ENCODE peak calls at places on chromosomes 12 and 14, in seven cellular contexts. One of them, this sample, is unnamed. For H3K4me1, the result is how much of the 10 kb centered on the place peaks cover.

GRCh38 chr14:72906316-72906715 is 12.4 kb upstream of the DPF3 start:
- DNase-seq in psoas muscle: no peak
- DNase-seq in HCT116: no peak
- DNase-seq in heart left ventricle: no peak
- DNase-seq in astrocyte: peak
- DNase-seq in H9: no peak
- DNase-seq in cardiac muscle cell: no peak
- DNase-seq in this sample: no peak

GRCh38 chr12:69998922-69999321 is 173.9 kb downstream of the MYRFL start:
- DNase-seq in psoas muscle: no peak
- DNase-seq in HCT116: no peak
- DNase-seq in heart left ventricle: no peak
- DNase-seq in astrocyte: no peak
- DNase-seq in H9: no peak
- DNase-seq in cardiac muscle cell: no peak
- DNase-seq in this sample: no peak

GRCh38 chr12:62919827-62920226 is 15.1 kb downstream of the PPM1H start:
- DNase-seq in psoas muscle: peak
- DNase-seq in HCT116: no peak
- DNase-seq in heart left ventricle: no peak
- DNase-seq in astrocyte: peak
- DNase-seq in H9: no peak
- DNase-seq in cardiac muscle cell: no peak
- DNase-seq in this sample: no peak

GRCh38 chr14:37590096-37590809 is 4.8 kb downstream of the FOXA1 start:
- DNase-seq in psoas muscle: no peak
- DNase-seq in HCT116: no peak
- DNase-seq in heart left ventricle: no peak
- DNase-seq in astrocyte: no peak
- DNase-seq in H9: no peak
- DNase-seq in cardiac muscle cell: no peak
- DNase-seq in this sample: no peak

GRCh38 chr12:6534914-6535696 is 788 bp downstream of the GAPDH start:
- DNase-seq in psoas muscle: peak
- DNase-seq in HCT116: no peak
- DNase-seq in heart left ventricle: peak
- DNase-seq in astrocyte: peak
- DNase-seq in H9: peak
- DNase-seq in cardiac muscle cell: peak
- DNase-seq in this sample: peak

GRCh38 chr12:124872068-124872719 is 8.5 kb upstream of the SCARB1 start:
- DNase-seq in psoas muscle: no peak
- DNase-seq in HCT116: no peak
- DNase-seq in heart left ventricle: no peak
- DNase-seq in astrocyte: no peak
- DNase-seq in H9: no peak
- DNase-seq in cardiac muscle cell: no peak
- DNase-seq in this sample: no peak

GRCh38 chr14:79510659-79511058 is 700.6 kb downstream of the DIO2 start:
- DNase-seq in psoas muscle: no peak
- DNase-seq in HCT116: no peak
- DNase-seq in heart left ventricle: no peak
- DNase-seq in astrocyte: peak
- DNase-seq in H9: no peak
- DNase-seq in cardiac muscle cell: no peak
- DNase-seq in this sample: no peak

GRCh38 chr12:108907861-108908302 is 28.0 kb downstream of the DAO start:
- DNase-seq in psoas muscle: no peak
- DNase-seq in HCT116: no peak
- DNase-seq in heart left ventricle: peak
- DNase-seq in astrocyte: peak
- DNase-seq in H9: no peak
- DNase-seq in cardiac muscle cell: peak
- DNase-seq in this sample: no peak

GRCh38 chr14:93962701-93963601 is 13.4 kb downstream of the ASB2 start:
- DNase-seq in psoas muscle: peak
- DNase-seq in HCT116: no peak
- DNase-seq in heart left ventricle: no peak
- DNase-seq in astrocyte: peak
- DNase-seq in H9: no peak
- DNase-seq in cardiac muscle cell: no peak
- DNase-seq in this sample: peak

GRCh38 chr14:99691111-99691885 is 7.2 kb downstream of the CYP46A1 start:
- DNase-seq in psoas muscle: no peak
- DNase-seq in HCT116: no peak
- DNase-seq in heart left ventricle: no peak
- DNase-seq in astrocyte: no peak
- DNase-seq in H9: no peak
- DNase-seq in cardiac muscle cell: no peak
- DNase-seq in this sample: no peak

GRCh38 chr12:96846313-96846712 is 60.7 kb upstream of the NEDD1 start:
- DNase-seq in psoas muscle: no peak
- DNase-seq in HCT116: no peak
- DNase-seq in heart left ventricle: no peak
- DNase-seq in astrocyte: no peak
- DNase-seq in H9: no peak
- DNase-seq in cardiac muscle cell: peak
- DNase-seq in this sample: no peak

GRCh38 chr12:52949413-52950331 is 754 bp downstream of the KRT18 start:
- DNase-seq in psoas muscle: no peak
- DNase-seq in HCT116: peak
- DNase-seq in heart left ventricle: no peak
- DNase-seq in astrocyte: peak
- DNase-seq in H9: peak
- DNase-seq in cardiac muscle cell: no peak
- DNase-seq in this sample: peak

GRCh38 chr12:114656906-114657596 is 26.9 kb downstream of the TBX3 start:
- DNase-seq in psoas muscle: no peak
- DNase-seq in HCT116: no peak
- DNase-seq in heart left ventricle: no peak
- DNase-seq in astrocyte: no peak
- DNase-seq in H9: peak
- DNase-seq in cardiac muscle cell: no peak
- DNase-seq in this sample: no peak

GRCh38 chr14:99182548-99183115 is 89.4 kb downstream of the BCL11B start:
- DNase-seq in psoas muscle: no peak
- DNase-seq in HCT116: no peak
- DNase-seq in heart left ventricle: no peak
- DNase-seq in astrocyte: no peak
- DNase-seq in H9: no peak
- DNase-seq in cardiac muscle cell: no peak
- DNase-seq in this sample: no peak

GRCh38 chr12:78887008-78887407 is 22.4 kb downstream of the SYT1 start:
- DNase-seq in psoas muscle: no peak
- DNase-seq in HCT116: peak
- DNase-seq in heart left ventricle: no peak
- DNase-seq in astrocyte: peak
- DNase-seq in H9: no peak
- DNase-seq in cardiac muscle cell: no peak
- DNase-seq in this sample: no peak

GRCh38 chr12:110687770-110688169 is 1.1 kb downstream of the HVCN1 start:
- DNase-seq in psoas muscle: no peak
- DNase-seq in HCT116: no peak
- DNase-seq in heart left ventricle: no peak
- DNase-seq in astrocyte: no peak
- DNase-seq in H9: no peak
- DNase-seq in cardiac muscle cell: no peak
- DNase-seq in this sample: no peak

DNA sequence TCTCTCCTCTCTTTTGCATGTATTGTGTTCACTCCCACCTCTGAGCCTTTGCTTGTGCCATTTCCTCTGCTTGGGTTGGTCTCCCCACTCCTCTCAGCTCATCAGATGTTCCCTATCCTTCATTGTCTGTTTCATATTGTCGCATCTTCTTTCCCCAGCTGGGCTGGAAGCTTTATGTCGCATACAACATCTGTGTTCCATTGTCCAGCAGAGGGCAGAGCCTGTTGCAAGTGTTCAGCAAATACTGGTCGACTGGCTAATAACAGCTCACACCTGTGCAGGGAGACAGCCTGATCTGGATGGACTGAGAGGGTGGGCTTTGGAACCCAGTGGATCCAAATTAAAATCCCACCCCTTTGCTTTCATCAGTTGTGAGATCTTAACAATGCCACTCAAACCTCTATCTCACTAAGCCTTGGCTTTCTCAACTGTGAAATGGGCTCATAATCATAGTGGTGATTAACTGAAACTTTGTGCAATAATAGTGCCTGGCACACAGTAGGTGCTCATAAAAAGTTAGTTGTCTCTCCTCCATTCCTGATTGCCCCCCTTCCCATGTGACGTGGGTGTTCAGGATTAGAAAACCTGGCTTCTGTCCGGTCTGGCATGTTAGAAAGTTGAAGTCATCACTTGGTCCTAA is 75.8 kb downstream of the RIN3 start:
- DNase-seq in psoas muscle: no peak
- DNase-seq in HCT116: no peak
- DNase-seq in heart left ventricle: no peak
- DNase-seq in astrocyte: no peak
- DNase-seq in H9: no peak
- DNase-seq in cardiac muscle cell: peak
- DNase-seq in this sample: no peak
- TF ChIP-seq CTCF in psoas muscle: no peak
- TF ChIP-seq CTCF in HCT116: peak
- TF ChIP-seq CTCF in heart left ventricle: no peak
- TF ChIP-seq CTCF in astrocyte: peak
- TF ChIP-seq CTCF in H9: peak
- TF ChIP-seq CTCF in cardiac muscle cell: peak
- TF ChIP-seq CTCF in this sample: no peak

GRCh38 chr12:120261951-120262851 is 3.3 kb downstream of the PXN start:
- DNase-seq in psoas muscle: no peak
- DNase-seq in HCT116: peak
- DNase-seq in heart left ventricle: no peak
- DNase-seq in astrocyte: no peak
- DNase-seq in H9: no peak
- DNase-seq in cardiac muscle cell: no peak
- DNase-seq in this sample: peak

GRCh38 chr12:120259418-120260202 is 5.9 kb downstream of the PXN start:
- DNase-seq in psoas muscle: peak
- DNase-seq in HCT116: no peak
- DNase-seq in heart left ventricle: no peak
- DNase-seq in astrocyte: peak
- DNase-seq in H9: peak
- DNase-seq in cardiac muscle cell: no peak
- DNase-seq in this sample: peak

GRCh38 chr12:120262852-120263724 is 2.4 kb downstream of the PXN start:
- DNase-seq in psoas muscle: peak
- DNase-seq in HCT116: no peak
- DNase-seq in heart left ventricle: peak
- DNase-seq in astrocyte: no peak
- DNase-seq in H9: peak
- DNase-seq in cardiac muscle cell: no peak
- DNase-seq in this sample: no peak

GRCh38 chr12:120258323-120258896 is 7.1 kb downstream of the PXN start:
- DNase-seq in psoas muscle: no peak
- DNase-seq in HCT116: no peak
- DNase-seq in heart left ventricle: no peak
- DNase-seq in astrocyte: no peak
- DNase-seq in H9: no peak
- DNase-seq in cardiac muscle cell: no peak
- DNase-seq in this sample: no peak

DNA sequence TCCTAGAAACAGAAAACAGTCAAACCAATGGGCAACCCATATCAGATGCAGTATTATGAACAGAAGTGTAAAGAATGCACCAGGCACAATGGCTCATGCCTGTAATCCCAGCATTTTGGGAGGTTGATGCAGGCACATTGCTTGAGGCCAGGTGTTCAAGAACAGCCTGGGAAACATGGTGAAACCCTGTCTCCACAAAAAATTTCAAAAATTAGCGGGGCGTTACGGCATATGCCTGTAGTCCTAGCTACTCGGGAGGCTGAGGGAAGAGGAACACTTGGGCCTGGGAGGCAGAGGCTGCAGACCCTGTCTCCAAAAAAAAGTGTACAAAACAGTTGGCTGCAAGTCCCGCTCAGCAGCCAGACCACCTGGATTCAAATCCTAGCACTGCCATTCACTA is 4.9 kb downstream of the PXN start:
- DNase-seq in psoas muscle: no peak
- DNase-seq in HCT116: no peak
- DNase-seq in heart left ventricle: no peak
- DNase-seq in astrocyte: no peak
- DNase-seq in H9: no peak
- DNase-seq in cardiac muscle cell: no peak
- DNase-seq in this sample: no peak
- H3K4me1 ChIP-seq in psoas muscle: half or more
- H3K4me1 ChIP-seq in HCT116: half or more
- H3K4me1 ChIP-seq in heart left ventricle: half or more
- H3K4me1 ChIP-seq in astrocyte: half or more
- H3K4me1 ChIP-seq in H9: under half
- H3K4me1 ChIP-seq in cardiac muscle cell: under half
- H3K4me1 ChIP-seq in this sample: under half

DNA sequence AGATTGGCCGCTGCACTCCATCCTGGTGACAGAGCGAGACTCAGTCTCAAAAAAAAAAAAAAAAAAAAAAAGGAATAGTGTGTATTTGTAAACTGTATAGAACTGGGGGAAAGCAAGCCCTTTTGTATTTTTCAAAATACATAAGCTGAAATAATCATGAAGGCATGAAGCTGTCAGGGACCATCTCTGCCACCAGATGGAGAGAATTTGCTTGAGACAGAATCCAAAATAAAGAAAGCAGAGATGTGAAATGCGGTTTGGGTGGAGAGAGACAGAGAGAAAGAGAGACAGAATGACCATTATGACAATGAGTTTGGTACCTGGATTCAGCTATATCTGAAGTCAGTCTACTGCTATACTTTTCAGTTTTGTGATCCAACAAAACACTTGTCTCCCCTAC is 155.7 kb upstream of the LRIG3 start:
- DNase-seq in psoas muscle: no peak
- DNase-seq in HCT116: no peak
- DNase-seq in heart left ventricle: no peak
- DNase-seq in astrocyte: no peak
- DNase-seq in H9: no peak
- DNase-seq in cardiac muscle cell: no peak
- DNase-seq in this sample: no peak
- TF ChIP-seq CTCF in psoas muscle: no peak
- TF ChIP-seq CTCF in HCT116: no peak
- TF ChIP-seq CTCF in heart left ventricle: no peak
- TF ChIP-seq CTCF in astrocyte: no peak
- TF ChIP-seq CTCF in H9: no peak
- TF ChIP-seq CTCF in cardiac muscle cell: no peak
- TF ChIP-seq CTCF in this sample: no peak

DNA sequence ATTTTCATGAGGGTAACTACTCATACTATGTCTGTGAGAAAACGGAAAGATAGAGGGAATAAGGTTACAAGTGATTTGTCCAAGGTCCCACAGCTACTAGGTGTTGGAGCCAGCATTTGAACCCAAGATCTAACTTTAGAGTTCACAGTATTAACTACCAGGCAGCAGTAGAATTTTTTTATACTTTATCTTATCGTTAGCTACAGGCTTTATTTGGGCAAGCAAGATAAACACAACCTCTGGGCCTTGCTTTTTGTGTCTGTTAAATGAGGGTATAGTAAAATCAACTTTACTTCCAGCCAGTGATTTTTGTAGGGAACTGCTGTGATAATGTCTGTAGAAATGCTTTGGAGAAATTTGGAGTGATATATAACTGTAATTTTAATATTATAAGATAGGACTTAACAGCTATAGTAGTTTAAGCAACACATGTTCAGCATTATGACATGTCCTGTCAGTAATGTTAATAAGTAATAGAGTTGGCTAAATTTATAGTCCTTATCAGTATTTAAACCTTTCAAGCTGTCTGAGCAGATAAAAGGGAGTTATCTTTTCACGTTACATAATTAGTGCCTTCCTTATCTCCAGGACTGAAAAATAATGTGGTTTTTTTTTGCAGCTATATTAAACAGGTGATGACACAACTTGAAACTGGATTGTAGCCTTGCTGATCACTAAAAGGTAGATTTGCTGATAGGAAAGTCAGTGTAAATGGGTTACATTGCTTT is 12.8 kb downstream of the LEMD3 start:
- DNase-seq in psoas muscle: no peak
- DNase-seq in HCT116: no peak
- DNase-seq in heart left ventricle: no peak
- DNase-seq in astrocyte: no peak
- DNase-seq in H9: no peak
- DNase-seq in cardiac muscle cell: no peak
- DNase-seq in this sample: no peak
- H3K4me1 ChIP-seq in psoas muscle: under half
- H3K4me1 ChIP-seq in HCT116: under half
- H3K4me1 ChIP-seq in heart left ventricle: under half
- H3K4me1 ChIP-seq in astrocyte: under half
- H3K4me1 ChIP-seq in H9: under half
- H3K4me1 ChIP-seq in cardiac muscle cell: under half
- H3K4me1 ChIP-seq in this sample: under half

This sample was measured in mucosa of descending colon.